ENCODE peak calls at places on chromosomes 13 and 19, in seven cellular contexts. One of them, this sample, is unnamed.

GRCh38 chr19:12166596-12166995 is 3.7 kb downstream of the ZNF136 start:
- DNase-seq in amygdala: no peak
- DNase-seq in endothelial cell: no peak
- DNase-seq in T-helper 2 cell: no peak
- DNase-seq in stimulated activated CD4-positive, alpha-beta T cell treated with anti-CD3 and anti-CD28 coated beads, Interleukin-15, amount 100 ng/mL, for 48 hours: no peak
- DNase-seq in CD4-positive, CD25-positive, alpha-beta regulatory T cell: no peak
- DNase-seq in AG04449: peak
- DNase-seq in this sample: no peak

GRCh38 chr13:89457977-89458376 is 1786.8 kb downstream of the SLITRK5 start:
- DNase-seq in amygdala: no peak
- DNase-seq in stimulated activated CD4-positive, alpha-beta T cell treated with anti-CD3 and anti-CD28 coated beads, Interleukin-15, amount 100 ng/mL, for 48 hours: no peak
- DNase-seq in CD4-positive, CD25-positive, alpha-beta regulatory T cell: no peak
- DNase-seq in T-helper 2 cell: no peak
- DNase-seq in AG04449: no peak
- DNase-seq in endothelial cell: no peak
- DNase-seq in this sample: no peak

GRCh38 chr19:48812094-48812929 is 1.5 kb upstream of the BCAT2 start:
- DNase-seq in endothelial cell: peak
- DNase-seq in stimulated activated CD4-positive, alpha-beta T cell treated with anti-CD3 and anti-CD28 coated beads, Interleukin-15, amount 100 ng/mL, for 48 hours: peak
- DNase-seq in T-helper 2 cell: peak
- DNase-seq in amygdala: peak
- DNase-seq in CD4-positive, CD25-positive, alpha-beta regulatory T cell: peak
- DNase-seq in AG04449: no peak
- DNase-seq in this sample: peak

GRCh38 chr13:104779311-104779710 is 1713.1 kb upstream of the SLC10A2 start:
- DNase-seq in amygdala: no peak
- DNase-seq in endothelial cell: no peak
- DNase-seq in AG04449: peak
- DNase-seq in CD4-positive, CD25-positive, alpha-beta regulatory T cell: no peak
- DNase-seq in T-helper 2 cell: no peak
- DNase-seq in stimulated activated CD4-positive, alpha-beta T cell treated with anti-CD3 and anti-CD28 coated beads, Interleukin-15, amount 100 ng/mL, for 48 hours: no peak
- DNase-seq in this sample: no peak

GRCh38 chr19:10769533-10770491 is 51.9 kb downstream of the DNM2 start:
- DNase-seq in stimulated activated CD4-positive, alpha-beta T cell treated with anti-CD3 and anti-CD28 coated beads, Interleukin-15, amount 100 ng/mL, for 48 hours: no peak
- DNase-seq in endothelial cell: peak
- DNase-seq in AG04449: no peak
- DNase-seq in amygdala: peak
- DNase-seq in CD4-positive, CD25-positive, alpha-beta regulatory T cell: no peak
- DNase-seq in T-helper 2 cell: no peak
- DNase-seq in this sample: no peak

GRCh38 chr19:7793493-7793892 is 30.4 kb downstream of the CLEC4M start:
- DNase-seq in T-helper 2 cell: no peak
- DNase-seq in AG04449: no peak
- DNase-seq in stimulated activated CD4-positive, alpha-beta T cell treated with anti-CD3 and anti-CD28 coated beads, Interleukin-15, amount 100 ng/mL, for 48 hours: no peak
- DNase-seq in CD4-positive, CD25-positive, alpha-beta regulatory T cell: no peak
- DNase-seq in amygdala: no peak
- DNase-seq in endothelial cell: no peak
- DNase-seq in this sample: no peak

GRCh38 chr13:74052402-74052928 is 81.7 kb downstream of the KLF12 start:
- DNase-seq in endothelial cell: no peak
- DNase-seq in amygdala: no peak
- DNase-seq in CD4-positive, CD25-positive, alpha-beta regulatory T cell: no peak
- DNase-seq in AG04449: no peak
- DNase-seq in T-helper 2 cell: no peak
- DNase-seq in stimulated activated CD4-positive, alpha-beta T cell treated with anti-CD3 and anti-CD28 coated beads, Interleukin-15, amount 100 ng/mL, for 48 hours: no peak
- DNase-seq in this sample: no peak

GRCh38 chr13:28655566-28655965 is 3.4 kb upstream of the POMP start:
- DNase-seq in CD4-positive, CD25-positive, alpha-beta regulatory T cell: no peak
- DNase-seq in AG04449: no peak
- DNase-seq in T-helper 2 cell: no peak
- DNase-seq in stimulated activated CD4-positive, alpha-beta T cell treated with anti-CD3 and anti-CD28 coated beads, Interleukin-15, amount 100 ng/mL, for 48 hours: no peak
- DNase-seq in endothelial cell: no peak
- DNase-seq in amygdala: no peak
- DNase-seq in this sample: no peak

GRCh38 chr13:111630411-111630810 is 310.0 kb downstream of the TEX29 start:
- DNase-seq in T-helper 2 cell: no peak
- DNase-seq in stimulated activated CD4-positive, alpha-beta T cell treated with anti-CD3 and anti-CD28 coated beads, Interleukin-15, amount 100 ng/mL, for 48 hours: no peak
- DNase-seq in amygdala: no peak
- DNase-seq in CD4-positive, CD25-positive, alpha-beta regulatory T cell: no peak
- DNase-seq in endothelial cell: no peak
- DNase-seq in AG04449: no peak
- DNase-seq in this sample: no peak

GRCh38 chr13:36888645-36889044 is 31.4 kb downstream of the SMAD9 start:
- DNase-seq in endothelial cell: no peak
- DNase-seq in CD4-positive, CD25-positive, alpha-beta regulatory T cell: no peak
- DNase-seq in AG04449: no peak
- DNase-seq in T-helper 2 cell: no peak
- DNase-seq in amygdala: no peak
- DNase-seq in stimulated activated CD4-positive, alpha-beta T cell treated with anti-CD3 and anti-CD28 coated beads, Interleukin-15, amount 100 ng/mL, for 48 hours: no peak
- DNase-seq in this sample: no peak

GRCh38 chr19:35357867-35358573 is at the start of gene FFAR3:
- DNase-seq in stimulated activated CD4-positive, alpha-beta T cell treated with anti-CD3 and anti-CD28 coated beads, Interleukin-15, amount 100 ng/mL, for 48 hours: no peak
- DNase-seq in CD4-positive, CD25-positive, alpha-beta regulatory T cell: no peak
- DNase-seq in endothelial cell: no peak
- DNase-seq in amygdala: no peak
- DNase-seq in T-helper 2 cell: no peak
- DNase-seq in AG04449: no peak
- DNase-seq in this sample: no peak

GRCh38 chr19:27775395-27775794 is 1437.6 kb downstream of the UQCRFS1 start:
- DNase-seq in T-helper 2 cell: no peak
- DNase-seq in stimulated activated CD4-positive, alpha-beta T cell treated with anti-CD3 and anti-CD28 coated beads, Interleukin-15, amount 100 ng/mL, for 48 hours: no peak
- DNase-seq in amygdala: no peak
- DNase-seq in endothelial cell: no peak
- DNase-seq in CD4-positive, CD25-positive, alpha-beta regulatory T cell: no peak
- DNase-seq in AG04449: no peak
- DNase-seq in this sample: no peak

GRCh38 chr19:10037367-10037766 is 24.1 kb downstream of the RDH8 start:
- DNase-seq in CD4-positive, CD25-positive, alpha-beta regulatory T cell: no peak
- DNase-seq in endothelial cell: no peak
- DNase-seq in amygdala: no peak
- DNase-seq in AG04449: no peak
- DNase-seq in T-helper 2 cell: no peak
- DNase-seq in stimulated activated CD4-positive, alpha-beta T cell treated with anti-CD3 and anti-CD28 coated beads, Interleukin-15, amount 100 ng/mL, for 48 hours: no peak
- DNase-seq in this sample: no peak

GRCh38 chr13:98428256-98428966 is 148.5 kb downstream of the STK24 start:
- DNase-seq in T-helper 2 cell: no peak
- DNase-seq in CD4-positive, CD25-positive, alpha-beta regulatory T cell: no peak
- DNase-seq in stimulated activated CD4-positive, alpha-beta T cell treated with anti-CD3 and anti-CD28 coated beads, Interleukin-15, amount 100 ng/mL, for 48 hours: no peak
- DNase-seq in endothelial cell: no peak
- DNase-seq in amygdala: no peak
- DNase-seq in AG04449: no peak
- DNase-seq in this sample: no peak

GRCh38 chr19:15101479-15102082 is 5.6 kb upstream of the SYDE1 start:
- DNase-seq in T-helper 2 cell: peak
- DNase-seq in stimulated activated CD4-positive, alpha-beta T cell treated with anti-CD3 and anti-CD28 coated beads, Interleukin-15, amount 100 ng/mL, for 48 hours: peak
- DNase-seq in endothelial cell: peak
- DNase-seq in amygdala: no peak
- DNase-seq in CD4-positive, CD25-positive, alpha-beta regulatory T cell: peak
- DNase-seq in AG04449: no peak
- DNase-seq in this sample: peak

GRCh38 chr13:48318714-48319457 is 15.3 kb downstream of the RB1 start:
- DNase-seq in stimulated activated CD4-positive, alpha-beta T cell treated with anti-CD3 and anti-CD28 coated beads, Interleukin-15, amount 100 ng/mL, for 48 hours: no peak
- DNase-seq in CD4-positive, CD25-positive, alpha-beta regulatory T cell: no peak
- DNase-seq in endothelial cell: no peak
- DNase-seq in AG04449: no peak
- DNase-seq in T-helper 2 cell: no peak
- DNase-seq in amygdala: no peak
- DNase-seq in this sample: no peak

GRCh38 chr19:36449059-36449670 is 30.7 kb upstream of the ZFP82 start:
- DNase-seq in amygdala: no peak
- DNase-seq in AG04449: no peak
- DNase-seq in stimulated activated CD4-positive, alpha-beta T cell treated with anti-CD3 and anti-CD28 coated beads, Interleukin-15, amount 100 ng/mL, for 48 hours: no peak
- DNase-seq in T-helper 2 cell: no peak
- DNase-seq in CD4-positive, CD25-positive, alpha-beta regulatory T cell: no peak
- DNase-seq in endothelial cell: no peak
- DNase-seq in this sample: no peak

GRCh38 chr13:93963266-93964131 is 516.0 kb downstream of the DCT start:
- DNase-seq in endothelial cell: no peak
- DNase-seq in amygdala: no peak
- DNase-seq in T-helper 2 cell: no peak
- DNase-seq in stimulated activated CD4-positive, alpha-beta T cell treated with anti-CD3 and anti-CD28 coated beads, Interleukin-15, amount 100 ng/mL, for 48 hours: no peak
- DNase-seq in AG04449: no peak
- DNase-seq in CD4-positive, CD25-positive, alpha-beta regulatory T cell: no peak
- DNase-seq in this sample: no peak

GRCh38 chr19:55369651-55370304 is 485 bp downstream of the IL11 start:
- DNase-seq in stimulated activated CD4-positive, alpha-beta T cell treated with anti-CD3 and anti-CD28 coated beads, Interleukin-15, amount 100 ng/mL, for 48 hours: no peak
- DNase-seq in amygdala: no peak
- DNase-seq in AG04449: no peak
- DNase-seq in CD4-positive, CD25-positive, alpha-beta regulatory T cell: no peak
- DNase-seq in T-helper 2 cell: no peak
- DNase-seq in endothelial cell: peak
- DNase-seq in this sample: no peak

GRCh38 chr13:42049454-42049780 is 969 bp downstream of the DGKH start:
- DNase-seq in T-helper 2 cell: no peak
- DNase-seq in stimulated activated CD4-positive, alpha-beta T cell treated with anti-CD3 and anti-CD28 coated beads, Interleukin-15, amount 100 ng/mL, for 48 hours: no peak
- DNase-seq in CD4-positive, CD25-positive, alpha-beta regulatory T cell: no peak
- DNase-seq in amygdala: no peak
- DNase-seq in endothelial cell: no peak
- DNase-seq in AG04449: no peak
- DNase-seq in this sample: no peak

GRCh38 chr13:36490055-36490454 is 57.8 kb downstream of the CCNA1 start:
- DNase-seq in CD4-positive, CD25-positive, alpha-beta regulatory T cell: no peak
- DNase-seq in T-helper 2 cell: no peak
- DNase-seq in endothelial cell: no peak
- DNase-seq in AG04449: no peak
- DNase-seq in amygdala: no peak
- DNase-seq in stimulated activated CD4-positive, alpha-beta T cell treated with anti-CD3 and anti-CD28 coated beads, Interleukin-15, amount 100 ng/mL, for 48 hours: no peak
- DNase-seq in this sample: no peak

GRCh38 chr13:114002771-114003321 is 29.0 kb upstream of the C13orf46 start:
- DNase-seq in AG04449: no peak
- DNase-seq in CD4-positive, CD25-positive, alpha-beta regulatory T cell: no peak
- DNase-seq in endothelial cell: no peak
- DNase-seq in stimulated activated CD4-positive, alpha-beta T cell treated with anti-CD3 and anti-CD28 coated beads, Interleukin-15, amount 100 ng/mL, for 48 hours: no peak
- DNase-seq in T-helper 2 cell: no peak
- DNase-seq in amygdala: no peak
- DNase-seq in this sample: no peak

GRCh38 chr19:3609779-3610719 is 3.4 kb upstream of the TBXA2R start:
- DNase-seq in stimulated activated CD4-positive, alpha-beta T cell treated with anti-CD3 and anti-CD28 coated beads, Interleukin-15, amount 100 ng/mL, for 48 hours: no peak
- DNase-seq in CD4-positive, CD25-positive, alpha-beta regulatory T cell: no peak
- DNase-seq in amygdala: no peak
- DNase-seq in AG04449: no peak
- DNase-seq in T-helper 2 cell: no peak
- DNase-seq in endothelial cell: no peak
- DNase-seq in this sample: no peak

GRCh38 chr13:36919206-36919832 is 719 bp downstream of the SMAD9 start:
- DNase-seq in endothelial cell: peak
- DNase-seq in T-helper 2 cell: no peak
- DNase-seq in stimulated activated CD4-positive, alpha-beta T cell treated with anti-CD3 and anti-CD28 coated beads, Interleukin-15, amount 100 ng/mL, for 48 hours: no peak
- DNase-seq in AG04449: no peak
- DNase-seq in amygdala: no peak
- DNase-seq in CD4-positive, CD25-positive, alpha-beta regulatory T cell: no peak
- DNase-seq in this sample: no peak

GRCh38 chr19:30546332-30546731 is 174.1 kb downstream of the ZNF536 start:
- DNase-seq in T-helper 2 cell: no peak
- DNase-seq in endothelial cell: no peak
- DNase-seq in amygdala: no peak
- DNase-seq in AG04449: no peak
- DNase-seq in CD4-positive, CD25-positive, alpha-beta regulatory T cell: no peak
- DNase-seq in stimulated activated CD4-positive, alpha-beta T cell treated with anti-CD3 and anti-CD28 coated beads, Interleukin-15, amount 100 ng/mL, for 48 hours: no peak
- DNase-seq in this sample: no peak

This sample was measured in MM.1S.